ENCODE peak calls at places on chromosomes 16 and 17, in six cellular contexts. E is testis, D is body of pancreas, J is uterus, T is esophagus squamous epithelium, X is heart left ventricle. F is an unnamed sample. For H3K4me1, the result is how much of the 10 kb centered on the place peaks cover.

GRCh38 chr16:608019-608418 is 18.2 kb downstream of the RAB40C start:
- DNase-seq in E (no peak), D (no peak), J (no peak), T (no peak), X (no peak), F (no peak)

GRCh38 chr17:16044484-16044883 is 44.9 kb downstream of the TTC19 start:
- DNase-seq in E (no peak), D (no peak), J (no peak), T (no peak), X (no peak), F (no peak)

GRCh38 chr17:58229384-58229783 is 9.0 kb upstream of the LPO start:
- DNase-seq in E (no peak), D (no peak), J (no peak), T (no peak), X (no peak), F (no peak)

GRCh38 chr16:48556913-48557351 is 53.0 kb downstream of the N4BP1 start:
- DNase-seq in E (no peak), D (no peak), J (no peak), T (no peak), X (no peak), F (no peak)

GRCh38 chr16:1917056-1917664 is 1.1 kb downstream of the HS3ST6 start:
- DNase-seq in E (no peak), D (no peak), J (no peak), T (no peak), X (no peak), F (no peak)

GRCh38 chr17:65198653-65199382 is 61.6 kb downstream of the RGS9 start:
- DNase-seq in E (no peak), D (peak), J (peak), T (no peak), X (no peak), F (no peak)

GRCh38 chr17:19262650-19263620 is 25.8 kb downstream of the EPN2 start:
- DNase-seq in E (no peak), D (no peak), J (peak), T (no peak), X (no peak), F (no peak)

GRCh38 chr16:49849709-49850108 is 6.2 kb downstream of the ZNF423 start:
- DNase-seq in E (no peak), D (no peak), J (no peak), T (no peak), X (no peak), F (no peak)

GRCh38 chr17:4134756-4135155 is 8.1 kb downstream of the ZZEF1 start:
- DNase-seq in E (no peak), D (no peak), J (no peak), T (no peak), X (no peak), F (peak)

GRCh38 chr16:48831081-48831722 is 221.2 kb upstream of the N4BP1 start:
- DNase-seq in E (peak), D (no peak), J (no peak), T (no peak), X (no peak), F (no peak)

GRCh38 chr17:19718041-19718612 is 1.7 kb upstream of the SLC47A2 start:
- DNase-seq in E (no peak), D (no peak), J (no peak), T (no peak), X (no peak), F (no peak)

GRCh38 chr17:2898255-2898926 is 102.2 kb downstream of the RAP1GAP2 start:
- DNase-seq in E (no peak), D (peak), J (no peak), T (no peak), X (no peak), F (no peak)

GRCh38 chr17:39400547-39401411 is 647 bp downstream of the FBXL20 start:
- DNase-seq in E (no peak), D (no peak), J (no peak), T (no peak), X (no peak), F (peak)

GRCh38 chr17:73588291-73589095 is 55.8 kb downstream of the SDK2 start:
- DNase-seq in E (no peak), D (no peak), J (no peak), T (no peak), X (no peak), F (no peak)

GRCh38 chr17:59668816-59669215 is 38.4 kb downstream of the PTRH2 start:
- DNase-seq in E (no peak), D (no peak), J (no peak), T (no peak), X (no peak), F (no peak)

GRCh38 chr17:81586096-81586495 is 33.9 kb upstream of the FAAP100 start:
- DNase-seq in E (no peak), D (no peak), J (no peak), T (no peak), X (no peak), F (no peak)

GRCh38 chr17:79082311-79083190 is 7.9 kb downstream of the ENGASE start:
- DNase-seq in E (peak), D (peak), J (no peak), T (no peak), X (peak), F (peak)

GRCh38 chr17:64547354-64547753 is 40.6 kb downstream of the CEP95 start:
- DNase-seq in E (no peak), D (no peak), J (no peak), T (no peak), X (no peak), F (no peak)

GRCh38 chr16:66554021-66554420 is 1.6 kb downstream of the CKLF start:
- DNase-seq in E (no peak), D (no peak), J (no peak), T (no peak), X (no peak), F (no peak)

GRCh38 chr16:76946879-76947278 is 244.1 kb upstream of the MON1B start:
- DNase-seq in E (peak), D (no peak), J (no peak), T (no peak), X (no peak), F (no peak)

GRCh38 chr17:29140631-29141483 is 39.3 kb downstream of the MYO18A start:
- DNase-seq in E (peak), D (no peak), J (no peak), T (no peak), X (peak), F (no peak)

GRCh38 chr16:12781777-12782176 is 21.9 kb downstream of the CPPED1 start:
- DNase-seq in E (no peak), D (no peak), J (no peak), T (no peak), X (no peak), F (no peak)

GRCh38 chr17:77002103-77003045 is 134.2 kb downstream of the MGAT5B start:
- DNase-seq in E (no peak), D (no peak), J (no peak), T (no peak), X (no peak), F (no peak)

GRCh38 chr16:29680180-29680598 is 1.2 kb downstream of the QPRT start:
- DNase-seq in E (no peak), D (no peak), J (no peak), T (no peak), X (no peak), F (peak)
- TF ChIP-seq CTCF in E (no peak), D (no peak), J (no peak), T (no peak), X (no peak), F (no peak)

GRCh38 chr16:9042533-9042932 is 48.9 kb upstream of the HAPSTR1 start:
- DNase-seq in E (no peak), D (no peak), J (no peak), T (no peak), X (no peak), F (no peak)
- H3K4me1 ChIP-seq in E (under half), D (under half), J (under half), T (under half), X (under half), F (under half)

GRCh38 chr17:27329146-27329805 is 35.4 kb downstream of the WSB1 start:
- DNase-seq in E (no peak), D (no peak), J (no peak), T (no peak), X (no peak), F (no peak)
- TF ChIP-seq POLR2A in E (no peak), D (no peak), J (no peak), T (no peak), X (no peak), F (no peak)

GRCh38 chr17:80473701-80474100 is 2.7 kb downstream of the NPTX1 start:
- DNase-seq in E (no peak), D (no peak), J (no peak), T (no peak), X (no peak), F (no peak)

GRCh38 chr17:80475949-80476876 is at the start of gene NPTX1:
- DNase-seq in E (no peak), D (no peak), J (no peak), T (no peak), X (no peak), F (no peak)

GRCh38 chr17:80474933-80475915 is 1.2 kb downstream of the NPTX1 start:
- DNase-seq in E (no peak), D (no peak), J (no peak), T (no peak), X (no peak), F (no peak)

GRCh38 chr17:80472996-80473395 is 3.4 kb downstream of the NPTX1 start:
- DNase-seq in E (no peak), D (no peak), J (no peak), T (no peak), X (no peak), F (no peak)

GRCh38 chr17:80474231-80474932 is 2.0 kb downstream of the NPTX1 start:
- DNase-seq in E (no peak), D (no peak), J (no peak), T (no peak), X (no peak), F (no peak)
- TF ChIP-seq CTCF in E (no peak), D (no peak), J (no peak), T (no peak), X (no peak), F (no peak)

DNA sequence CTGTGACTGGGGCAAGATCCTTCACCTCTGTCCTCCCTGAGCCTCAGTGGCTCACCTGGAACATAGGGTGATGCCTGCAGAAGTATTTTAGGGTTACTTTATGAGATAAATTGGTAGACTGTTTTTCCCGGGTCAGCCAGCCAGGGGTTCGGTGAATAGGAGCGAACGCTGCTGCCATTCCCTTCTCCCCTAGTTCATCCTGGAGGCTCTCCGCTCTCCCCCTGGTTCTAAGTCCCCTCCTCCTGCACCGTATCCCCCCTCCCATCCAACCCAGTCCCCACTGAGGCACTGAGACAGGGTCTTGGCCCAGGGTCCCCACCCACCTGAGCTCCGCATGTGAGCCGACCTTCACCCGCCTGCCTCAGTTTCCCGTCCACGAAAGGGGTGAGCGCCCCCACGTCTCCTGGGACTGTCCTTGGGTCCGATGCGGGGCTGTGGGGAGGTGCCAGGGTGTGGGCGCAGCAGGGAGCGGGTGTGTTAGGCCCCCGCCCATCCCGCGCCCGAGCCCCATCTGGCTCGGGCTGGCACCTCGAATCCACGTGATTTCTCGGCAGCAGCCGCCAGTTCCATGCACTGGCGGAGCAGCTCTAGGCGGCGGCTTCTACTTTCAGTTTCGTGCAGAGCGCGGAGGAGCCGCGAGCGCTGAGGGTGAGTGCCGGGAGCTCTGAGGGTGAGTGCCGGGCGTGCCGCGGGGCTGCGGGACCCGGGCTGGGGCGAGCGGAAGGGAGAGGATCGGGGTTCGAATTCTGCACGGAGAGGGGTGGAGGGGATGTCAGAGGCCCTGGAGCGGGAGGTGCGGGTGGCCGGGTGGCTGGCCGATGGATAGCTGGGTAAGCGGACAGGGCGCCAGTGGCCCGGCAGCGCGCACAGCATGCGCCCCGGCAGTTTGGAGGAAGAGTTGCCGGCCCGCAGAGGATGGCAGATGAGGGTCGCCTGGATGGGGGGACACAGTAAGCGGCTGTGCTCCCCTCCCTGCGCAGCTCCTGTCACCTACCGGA is at the start of gene NLRC5:
- DNase-seq in E (peak), D (peak), J (peak), T (peak), X (peak), F (peak)
- H3K4me1 ChIP-seq in E (under half), D (under half), J (under half), T (half or more), X (under half), F (under half)

DNA sequence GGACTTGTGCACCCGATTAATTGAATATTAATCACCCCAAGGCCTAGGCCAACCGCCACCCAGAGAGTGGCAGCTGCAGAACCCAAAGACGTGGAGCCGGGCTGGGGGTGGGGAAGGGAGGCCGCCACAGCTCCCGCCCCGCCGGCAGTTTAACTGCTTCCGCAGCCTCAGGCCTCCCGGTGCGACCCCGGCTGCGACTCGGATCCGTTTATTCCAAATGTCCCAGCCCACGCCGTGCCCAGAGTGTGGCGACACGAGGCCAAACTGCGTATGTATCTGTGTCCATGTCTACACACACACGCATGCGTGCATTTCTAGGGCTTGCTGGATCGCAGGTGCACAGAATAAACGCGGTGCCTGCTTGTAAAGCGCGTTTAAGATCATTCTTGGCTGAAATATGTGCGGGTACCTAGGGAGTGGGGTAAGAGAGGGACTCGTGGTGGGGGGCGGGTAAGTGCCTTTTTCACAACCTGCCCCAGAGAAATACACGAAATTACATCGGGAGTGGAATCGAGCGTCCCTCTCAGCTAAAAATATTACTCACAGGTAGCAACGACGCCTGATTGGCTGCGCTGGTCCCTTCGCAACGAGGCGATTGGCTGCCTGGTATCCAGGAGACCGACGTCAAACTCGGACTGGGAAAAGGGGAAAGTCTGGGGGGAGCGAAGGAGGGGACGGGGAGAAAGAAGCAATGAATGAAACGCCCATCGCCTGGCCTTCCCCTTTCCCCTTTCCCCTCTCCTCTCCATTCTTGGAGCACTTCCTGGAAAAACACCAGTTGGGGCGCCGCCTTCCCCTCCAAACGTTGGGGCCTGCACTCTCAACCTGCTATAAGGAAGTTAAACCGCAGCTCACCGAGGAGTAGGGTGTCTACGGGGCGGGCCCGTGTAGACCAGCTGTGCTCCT is 1.0 kb upstream of the TOB1 start:
- DNase-seq in E (peak), D (peak), J (peak), T (peak), X (peak), F (peak)
- TF ChIP-seq POLR2A in E (peak), D (peak), J (peak), T (peak), X (peak), F (peak)

GRCh38 chr17:55710410-55710809 is 12.3 kb downstream of the TMEM100 start:
- DNase-seq in E (no peak), D (no peak), J (no peak), T (no peak), X (no peak), F (no peak)

GRCh38 chr17:55706808-55707773 is 15.6 kb downstream of the TMEM100 start:
- DNase-seq in E (no peak), D (no peak), J (no peak), T (no peak), X (no peak), F (no peak)

GRCh38 chr17:55709984-55710383 is 12.7 kb downstream of the TMEM100 start:
- DNase-seq in E (no peak), D (no peak), J (no peak), T (no peak), X (no peak), F (no peak)

GRCh38 chr17:55709440-55709839 is 13.2 kb downstream of the TMEM100 start:
- DNase-seq in E (no peak), D (no peak), J (no peak), T (no peak), X (no peak), F (no peak)

GRCh38 chr17:55708575-55708974 is 14.1 kb downstream of the TMEM100 start:
- DNase-seq in E (no peak), D (no peak), J (no peak), T (no peak), X (no peak), F (no peak)
- TF ChIP-seq CTCF in E (no peak), D (no peak), J (no peak), T (no peak), X (no peak), F (no peak)